ENCODE peak calls at places on chromosomes 6 and 20, in six cellular contexts. L, X, G, J, D and B are unnamed samples.

GRCh38 chr20:64111841-64112641 is 4.7 kb upstream of the NPBWR2 start:
- DNase-seq in L (no peak), X (no peak), G (no peak), J (no peak), D (peak), B (peak)

GRCh38 chr6:157169186-157169585 is 154.1 kb downstream of the TMEM242 start:
- DNase-seq in L (no peak), X (no peak), G (no peak), J (no peak), D (no peak), B (no peak)

GRCh38 chr6:151681426-151682059 is 125.9 kb upstream of the ESR1 start:
- DNase-seq in L (peak), X (no peak), G (no peak), J (no peak), D (no peak), B (no peak)

GRCh38 chr20:47220161-47220582 is 136.3 kb downstream of the ZMYND8 start:
- DNase-seq in L (no peak), X (peak), G (peak), J (peak), D (peak), B (peak)

GRCh38 chr20:11675920-11676617 is 241.6 kb upstream of the BTBD3 start:
- DNase-seq in L (no peak), X (no peak), G (no peak), J (no peak), D (no peak), B (no peak)

GRCh38 chr20:2559641-2560040 is 23.3 kb downstream of the TMC2 start:
- DNase-seq in L (no peak), X (no peak), G (no peak), J (no peak), D (no peak), B (no peak)

GRCh38 chr6:150395388-150396009 is 26.7 kb downstream of the IYD start:
- DNase-seq in L (peak), X (no peak), G (peak), J (peak), D (peak), B (no peak)

GRCh38 chr6:72328775-72329174 is 293.1 kb upstream of the KCNQ5 start:
- DNase-seq in L (no peak), X (no peak), G (no peak), J (no peak), D (no peak), B (no peak)

GRCh38 chr20:43123180-43123579 is 66.5 kb downstream of the PTPRT start:
- DNase-seq in L (no peak), X (no peak), G (no peak), J (no peak), D (no peak), B (no peak)

GRCh38 chr6:66556936-66557335 is 849.9 kb upstream of the EYS start:
- DNase-seq in L (no peak), X (no peak), G (no peak), J (peak), D (no peak), B (no peak)

GRCh38 chr6:37646986-37647764 is 50.5 kb downstream of the MDGA1 start:
- DNase-seq in L (no peak), X (no peak), G (no peak), J (no peak), D (no peak), B (no peak)
- TF ChIP-seq CTCF in L (no peak), X (no peak), G (no peak), J (no peak), D (no peak), B (no peak)

GRCh38 chr6:166770216-166771116 is 143.4 kb upstream of the RPS6KA2 start:
- DNase-seq in L (no peak), X (no peak), G (no peak), J (peak), D (no peak), B (no peak)
- TF ChIP-seq CTCF in L (no peak), X (no peak), G (no peak), J (peak), D (no peak), B (no peak)

GRCh38 chr20:62553838-62554161 is 78.0 kb upstream of the GATA5 start:
- DNase-seq in L (no peak), X (no peak), G (no peak), J (no peak), D (no peak), B (no peak)
- TF ChIP-seq CTCF in L (no peak), X (no peak), G (no peak), J (no peak), D (peak), B (no peak)

DNA sequence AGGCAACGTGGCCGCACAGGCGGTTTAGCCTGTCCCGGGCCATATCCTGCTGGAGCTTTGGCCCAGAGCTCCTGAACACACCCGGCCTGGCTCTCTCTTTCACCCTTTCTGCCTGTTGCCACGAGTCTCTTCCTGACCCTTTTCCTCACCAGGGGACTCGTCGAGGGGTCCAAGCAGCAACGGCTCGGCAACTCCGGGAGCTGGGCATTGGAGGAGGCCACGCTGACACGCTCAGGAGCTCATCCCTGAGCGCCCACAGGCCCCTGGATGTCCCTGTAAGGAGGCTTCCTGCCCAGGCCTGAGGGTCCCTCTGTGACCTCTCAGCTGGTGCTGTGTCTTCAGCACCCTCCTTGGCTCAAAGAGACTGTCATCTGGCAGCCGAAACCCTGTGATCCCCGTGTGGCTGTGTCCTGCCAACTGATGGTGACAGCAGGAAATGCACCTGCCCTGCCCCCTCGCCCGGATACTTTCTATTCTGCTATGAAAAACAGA is 103.8 kb downstream of the RNASET2 start:
- DNase-seq in L (no peak), X (no peak), G (no peak), J (no peak), D (no peak), B (no peak)
- TF ChIP-seq CTCF in L (no peak), X (no peak), G (no peak), J (no peak), D (no peak), B (no peak)

DNA sequence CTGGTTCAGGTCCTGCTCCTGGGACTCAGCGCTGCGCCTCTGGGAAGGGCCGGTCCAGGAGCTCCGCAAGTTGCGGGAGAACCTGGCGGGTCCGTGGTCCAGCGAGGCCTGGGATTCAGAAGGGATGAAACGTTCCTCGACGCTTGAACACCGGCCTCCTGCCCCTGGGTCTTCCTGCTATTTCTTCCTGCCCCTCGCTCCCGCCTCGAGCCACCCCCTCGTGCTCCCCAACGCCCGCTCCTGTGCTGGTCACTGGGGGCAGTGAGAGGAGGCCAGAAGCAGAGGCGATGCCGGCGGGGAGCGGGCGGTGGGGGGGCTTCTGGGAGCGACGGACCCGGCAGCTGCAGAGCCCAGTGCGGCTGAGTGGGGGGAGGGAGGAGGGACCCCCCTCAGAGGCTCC is 20.8 kb upstream of the KIF25 start:
- DNase-seq in L (no peak), X (no peak), G (no peak), J (no peak), D (no peak), B (no peak)
- TF ChIP-seq CTCF in L (no peak), X (no peak), G (no peak), J (no peak), D (no peak), B (no peak)

GRCh38 chr6:63571883-63572732 is at the start of the genes LOC128125822 and PTP4A1:
- DNase-seq in L (peak), X (peak), G (peak), J (peak), D (peak), B (peak)
- TF ChIP-seq CTCF in L (no peak), X (no peak), G (no peak), J (no peak), D (no peak), B (no peak)